ENCODE peak calls at places on chromosome 5, in five cellular contexts. H is fibroblast of mammary gland; E is RWPE2; O is T-helper 1 cell; M is activated T-cell treated with anti-CD3 and anti-CD28 coated beads, Interleukin-2, amount 50 U/mL, for 4 hours. P is an unnamed sample.

GRCh38 chr5:61332891-61333350 is 863 bp downstream of the ZSWIM6 start:
- DNase-seq in M (peak; percentile 11), H (peak; percentile 65), E (peak; percentile 84), O (peak; percentile 29), P (peak; percentile 71)

GRCh38 chr5:33362915-33363314 is 77.8 kb upstream of the TARS1 start:
- DNase-seq in E (no peak), H (peak; percentile 51), M (no peak), O (no peak), P (no peak)

GRCh38 chr5:173486355-173486754 is 130.1 kb downstream of the BOD1 start:
- DNase-seq in H (no peak), M (no peak), E (no peak), O (no peak), P (no peak)

GRCh38 chr5:172422255-172422654 is 32.1 kb downstream of the SH3PXD2B start:
- DNase-seq in M (no peak), E (no peak), H (no peak), O (no peak), P (no peak)

GRCh38 chr5:66952153-66952552 is 244.4 kb downstream of the CD180 start:
- DNase-seq in E (no peak), H (no peak), O (no peak), M (no peak), P (no peak)

GRCh38 chr5:157506981-157507780 is 47.2 kb downstream of the NIPAL4 start:
- DNase-seq in E (no peak), M (no peak), O (no peak), H (peak; percentile 27), P (no peak)

GRCh38 chr5:111902436-111902835 is 145.4 kb upstream of the NREP start:
- DNase-seq in H (no peak), M (no peak), E (no peak), O (no peak), P (no peak)

GRCh38 chr5:154529282-154529681 is 51.3 kb upstream of the HAND1 start:
- DNase-seq in M (no peak), O (no peak), E (no peak), H (no peak), P (no peak)

GRCh38 chr5:54722846-54723433 is 205.4 kb downstream of the SNX18 start:
- DNase-seq in O (no peak), H (peak; percentile 31), E (no peak), M (no peak), P (no peak)

GRCh38 chr5:5042786-5043185 is 97.3 kb upstream of the ADAMTS16 start:
- DNase-seq in E (no peak), O (no peak), M (no peak), H (no peak), P (no peak)

GRCh38 chr5:154191467-154192261 is 1.1 kb downstream of the GALNT10 start:
- DNase-seq in H (peak; percentile 44), E (no peak), M (no peak), O (no peak), P (no peak)

GRCh38 chr5:98349990-98350365 is 423.5 kb upstream of the RGMB start:
- DNase-seq in H (no peak), M (no peak), E (no peak), O (no peak), P (no peak)

GRCh38 chr5:98193921-98194760 is 579.3 kb upstream of the RGMB start:
- DNase-seq in M (no peak), O (no peak), E (no peak), H (no peak), P (no peak)

GRCh38 chr5:6686916-6687409 is 26.3 kb upstream of the TENT4A start:
- DNase-seq in H (peak; percentile 54), E (no peak), O (no peak), M (no peak), P (peak; percentile 71)

GRCh38 chr5:54644226-54644625 is 126.7 kb downstream of the SNX18 start:
- DNase-seq in H (peak; percentile 92), M (no peak), E (peak; percentile 77), O (no peak), P (no peak)

GRCh38 chr5:62144395-62145022 is 161.5 kb upstream of the KIF2A start:
- DNase-seq in M (no peak), O (no peak), E (no peak), H (peak; percentile 4), P (no peak)

GRCh38 chr5:170631471-170632195 is 127.8 kb downstream of the KCNIP1 start:
- DNase-seq in E (peak; percentile 48), H (no peak), M (no peak), O (no peak), P (no peak)

GRCh38 chr5:180054226-180054625 is 17.3 kb downstream of the RNF130 start:
- DNase-seq in M (no peak), H (no peak), E (no peak), O (no peak), P (no peak)

GRCh38 chr5:998276-998974 is 10.2 kb upstream of the NKD2 start:
- DNase-seq in E (peak; percentile 47), H (no peak), M (no peak), O (no peak), P (peak; percentile 49)

GRCh38 chr5:172733179-172733973 is 37.6 kb downstream of the DUSP1 start:
- DNase-seq in O (no peak), E (peak; percentile 96), M (no peak), H (peak; percentile 99), P (no peak)

GRCh38 chr5:139293199-139293503 is 389 bp upstream of the MATR3 start:
- DNase-seq in E (no peak), H (no peak), O (no peak), M (no peak), P (no peak)

GRCh38 chr5:8417316-8418048 is 548.5 kb downstream of the MTRR start:
- DNase-seq in M (no peak), O (no peak), H (no peak), E (no peak), P (no peak)

GRCh38 chr5:56588636-56589485 is 226.5 kb upstream of the MAP3K1 start:
- DNase-seq in E (no peak), M (no peak), O (peak; percentile 50), H (no peak), P (no peak)